ENCODE peak calls at places on chromosomes 4 and X, in seven cellular contexts. One of them, this sample, is unnamed.

GRCh38 chr4:36785965-36786364 is 458.6 kb upstream of the NWD2 start:
- DNase-seq in breast epithelium: no peak
- DNase-seq in ovary: no peak
- DNase-seq in H9: no peak
- DNase-seq in dorsolateral prefrontal cortex: no peak
- DNase-seq in kidney: no peak
- DNase-seq in aorta: no peak
- DNase-seq in this sample: no peak

GRCh38 chr4:147942729-147943128 is 210.8 kb downstream of the ARHGAP10 start:
- DNase-seq in breast epithelium: no peak
- DNase-seq in ovary: no peak
- DNase-seq in H9: no peak
- DNase-seq in dorsolateral prefrontal cortex: no peak
- DNase-seq in kidney: no peak
- DNase-seq in aorta: no peak
- DNase-seq in this sample: no peak

GRCh38 chr4:69749771-69750170 is 10.6 kb downstream of the SULT1B1 start:
- DNase-seq in breast epithelium: no peak
- DNase-seq in ovary: no peak
- DNase-seq in H9: no peak
- DNase-seq in dorsolateral prefrontal cortex: no peak
- DNase-seq in kidney: no peak
- DNase-seq in aorta: no peak
- DNase-seq in this sample: no peak

GRCh38 chr4:162497564-162498167 is 333.9 kb upstream of the FSTL5 start:
- DNase-seq in breast epithelium: no peak
- DNase-seq in ovary: no peak
- DNase-seq in H9: no peak
- DNase-seq in dorsolateral prefrontal cortex: no peak
- DNase-seq in kidney: no peak
- DNase-seq in aorta: no peak
- DNase-seq in this sample: no peak

GRCh38 chr4:158319880-158320279 is 109.6 kb downstream of the TMEM144 start:
- DNase-seq in breast epithelium: no peak
- DNase-seq in ovary: no peak
- DNase-seq in H9: no peak
- DNase-seq in dorsolateral prefrontal cortex: no peak
- DNase-seq in kidney: no peak
- DNase-seq in aorta: no peak
- DNase-seq in this sample: no peak

GRCh38 chr4:21517460-21517859 is 431.1 kb downstream of the KCNIP4 start:
- DNase-seq in breast epithelium: no peak
- DNase-seq in ovary: no peak
- DNase-seq in H9: no peak
- DNase-seq in dorsolateral prefrontal cortex: no peak
- DNase-seq in kidney: no peak
- DNase-seq in aorta: no peak
- DNase-seq in this sample: no peak

GRCh38 chr4:749771-750666 is 44.4 kb downstream of the PCGF3 start:
- DNase-seq in breast epithelium: no peak
- DNase-seq in ovary: no peak
- DNase-seq in H9: no peak
- DNase-seq in dorsolateral prefrontal cortex: peak
- DNase-seq in kidney: peak
- DNase-seq in aorta: no peak
- DNase-seq in this sample: no peak

GRCh38 chr4:75248770-75249467 is 265.3 kb downstream of the RCHY1 start:
- DNase-seq in breast epithelium: no peak
- DNase-seq in ovary: no peak
- DNase-seq in H9: no peak
- DNase-seq in dorsolateral prefrontal cortex: no peak
- DNase-seq in kidney: no peak
- DNase-seq in aorta: no peak
- DNase-seq in this sample: no peak

GRCh38 chr4:124953059-124953850 is 240.7 kb upstream of the ANKRD50 start:
- DNase-seq in breast epithelium: no peak
- DNase-seq in ovary: no peak
- DNase-seq in H9: no peak
- DNase-seq in dorsolateral prefrontal cortex: no peak
- DNase-seq in kidney: no peak
- DNase-seq in aorta: no peak
- DNase-seq in this sample: no peak

GRCh38 chr4:186848437-186848836 is 124.8 kb upstream of the FAT1 start:
- DNase-seq in breast epithelium: no peak
- DNase-seq in ovary: no peak
- DNase-seq in H9: no peak
- DNase-seq in dorsolateral prefrontal cortex: no peak
- DNase-seq in kidney: no peak
- DNase-seq in aorta: no peak
- DNase-seq in this sample: no peak

GRCh38 chr4:140901736-140902336 is 145.7 kb upstream of the TBC1D9 start:
- DNase-seq in breast epithelium: no peak
- DNase-seq in ovary: no peak
- DNase-seq in H9: no peak
- DNase-seq in dorsolateral prefrontal cortex: no peak
- DNase-seq in kidney: no peak
- DNase-seq in aorta: no peak
- DNase-seq in this sample: no peak

GRCh38 chrX:46610070-46610658 is 36.6 kb downstream of the CHST7 start:
- DNase-seq in breast epithelium: no peak
- DNase-seq in ovary: no peak
- DNase-seq in H9: no peak
- DNase-seq in dorsolateral prefrontal cortex: no peak
- DNase-seq in kidney: no peak
- DNase-seq in aorta: no peak
- DNase-seq in this sample: no peak

GRCh38 chrX:115487608-115488007 is 73.4 kb upstream of the PLS3 start:
- DNase-seq in breast epithelium: no peak
- DNase-seq in ovary: no peak
- DNase-seq in H9: no peak
- DNase-seq in dorsolateral prefrontal cortex: no peak
- DNase-seq in kidney: no peak
- DNase-seq in aorta: no peak
- DNase-seq in this sample: no peak

GRCh38 chr4:59608466-59608865 is 1591.7 kb upstream of the ADGRL3 start:
- DNase-seq in breast epithelium: no peak
- DNase-seq in ovary: no peak
- DNase-seq in H9: no peak
- DNase-seq in dorsolateral prefrontal cortex: no peak
- DNase-seq in kidney: no peak
- DNase-seq in aorta: no peak
- DNase-seq in this sample: no peak

GRCh38 chrX:153907456-153907855 is 3.0 kb downstream of the AVPR2 start:
- DNase-seq in breast epithelium: no peak
- DNase-seq in ovary: no peak
- DNase-seq in H9: no peak
- DNase-seq in dorsolateral prefrontal cortex: no peak
- DNase-seq in kidney: peak
- DNase-seq in aorta: no peak
- DNase-seq in this sample: no peak

GRCh38 chr4:17273047-17273446 is 238.8 kb downstream of the QDPR start:
- DNase-seq in breast epithelium: no peak
- DNase-seq in ovary: no peak
- DNase-seq in H9: no peak
- DNase-seq in dorsolateral prefrontal cortex: no peak
- DNase-seq in kidney: no peak
- DNase-seq in aorta: no peak
- DNase-seq in this sample: no peak

GRCh38 chrX:103063191-103063845 is 653 bp downstream of the BEX1 start:
- DNase-seq in breast epithelium: no peak
- DNase-seq in ovary: peak
- DNase-seq in H9: peak
- DNase-seq in dorsolateral prefrontal cortex: peak
- DNase-seq in kidney: peak
- DNase-seq in aorta: no peak
- DNase-seq in this sample: no peak

GRCh38 chr4:77576351-77576750 is 29.3 kb upstream of the CXCL13 start:
- DNase-seq in breast epithelium: no peak
- DNase-seq in ovary: no peak
- DNase-seq in H9: no peak
- DNase-seq in dorsolateral prefrontal cortex: no peak
- DNase-seq in kidney: no peak
- DNase-seq in aorta: no peak
- DNase-seq in this sample: no peak

GRCh38 chr4:8176547-8177399 is 18.2 kb upstream of the ABLIM2 start:
- DNase-seq in breast epithelium: no peak
- DNase-seq in ovary: peak
- DNase-seq in H9: peak
- DNase-seq in dorsolateral prefrontal cortex: no peak
- DNase-seq in kidney: no peak
- DNase-seq in aorta: no peak
- DNase-seq in this sample: no peak

GRCh38 chr4:176729489-176729888 is 63.2 kb downstream of the VEGFC start:
- DNase-seq in breast epithelium: no peak
- DNase-seq in ovary: no peak
- DNase-seq in H9: no peak
- DNase-seq in dorsolateral prefrontal cortex: no peak
- DNase-seq in kidney: no peak
- DNase-seq in aorta: no peak
- DNase-seq in this sample: no peak

GRCh38 chrX:23764183-23764582 is 18.8 kb upstream of the SAT1 start:
- DNase-seq in breast epithelium: no peak
- DNase-seq in ovary: no peak
- DNase-seq in H9: no peak
- DNase-seq in dorsolateral prefrontal cortex: no peak
- DNase-seq in kidney: no peak
- DNase-seq in aorta: no peak
- DNase-seq in this sample: no peak

GRCh38 chrX:9183481-9183880 is 149.6 kb upstream of the FAM9B start:
- DNase-seq in breast epithelium: no peak
- DNase-seq in ovary: no peak
- DNase-seq in H9: no peak
- DNase-seq in dorsolateral prefrontal cortex: no peak
- DNase-seq in kidney: no peak
- DNase-seq in aorta: no peak
- DNase-seq in this sample: no peak

GRCh38 chrX:14899607-14900006 is 26.4 kb downstream of the MOSPD2 start:
- DNase-seq in breast epithelium: no peak
- DNase-seq in ovary: no peak
- DNase-seq in H9: no peak
- DNase-seq in dorsolateral prefrontal cortex: no peak
- DNase-seq in kidney: no peak
- DNase-seq in aorta: no peak
- DNase-seq in this sample: no peak

GRCh38 chr4:185040523-185040922 is 22.2 kb downstream of the HELT start:
- DNase-seq in breast epithelium: no peak
- DNase-seq in ovary: no peak
- DNase-seq in H9: no peak
- DNase-seq in dorsolateral prefrontal cortex: no peak
- DNase-seq in kidney: no peak
- DNase-seq in aorta: no peak
- DNase-seq in this sample: no peak

GRCh38 chrX:86148024-86148511 is at the start of gene DACH2:
- DNase-seq in breast epithelium: peak
- DNase-seq in ovary: peak
- DNase-seq in H9: peak
- DNase-seq in dorsolateral prefrontal cortex: peak
- DNase-seq in kidney: peak
- DNase-seq in aorta: peak
- DNase-seq in this sample: peak

GRCh38 chrX:20244936-20245335 is 21.8 kb downstream of the RPS6KA3 start:
- DNase-seq in breast epithelium: no peak
- DNase-seq in ovary: peak
- DNase-seq in H9: no peak
- DNase-seq in dorsolateral prefrontal cortex: no peak
- DNase-seq in kidney: no peak
- DNase-seq in aorta: no peak
- DNase-seq in this sample: no peak

GRCh38 chrX:151896734-151897474 is 15.8 kb upstream of the MAGEA4 start:
- DNase-seq in breast epithelium: no peak
- DNase-seq in ovary: no peak
- DNase-seq in H9: no peak
- DNase-seq in dorsolateral prefrontal cortex: no peak
- DNase-seq in kidney: no peak
- DNase-seq in aorta: no peak
- DNase-seq in this sample: no peak
- H3K27ac ChIP-seq in breast epithelium: no peak
- H3K27ac ChIP-seq in ovary: no peak
- H3K27ac ChIP-seq in H9: no peak
- H3K27ac ChIP-seq in dorsolateral prefrontal cortex: no peak
- H3K27ac ChIP-seq in kidney: no peak
- H3K27ac ChIP-seq in aorta: no peak
- H3K27ac ChIP-seq in this sample: no peak

GRCh38 chr4:96004341-96004740 is 164.4 kb downstream of the PDHA2 start:
- DNase-seq in breast epithelium: no peak
- DNase-seq in ovary: no peak
- DNase-seq in H9: no peak
- DNase-seq in dorsolateral prefrontal cortex: no peak
- DNase-seq in kidney: no peak
- DNase-seq in aorta: no peak
- DNase-seq in this sample: no peak

GRCh38 chr4:96009720-96010119 is 169.8 kb downstream of the PDHA2 start:
- DNase-seq in breast epithelium: no peak
- DNase-seq in ovary: no peak
- DNase-seq in H9: no peak
- DNase-seq in dorsolateral prefrontal cortex: no peak
- DNase-seq in kidney: no peak
- DNase-seq in aorta: no peak
- DNase-seq in this sample: no peak

GRCh38 chr4:95998311-95998710 is 158.4 kb downstream of the PDHA2 start:
- DNase-seq in breast epithelium: no peak
- DNase-seq in ovary: no peak
- DNase-seq in H9: no peak
- DNase-seq in dorsolateral prefrontal cortex: no peak
- DNase-seq in kidney: no peak
- DNase-seq in aorta: no peak
- DNase-seq in this sample: no peak

DNA sequence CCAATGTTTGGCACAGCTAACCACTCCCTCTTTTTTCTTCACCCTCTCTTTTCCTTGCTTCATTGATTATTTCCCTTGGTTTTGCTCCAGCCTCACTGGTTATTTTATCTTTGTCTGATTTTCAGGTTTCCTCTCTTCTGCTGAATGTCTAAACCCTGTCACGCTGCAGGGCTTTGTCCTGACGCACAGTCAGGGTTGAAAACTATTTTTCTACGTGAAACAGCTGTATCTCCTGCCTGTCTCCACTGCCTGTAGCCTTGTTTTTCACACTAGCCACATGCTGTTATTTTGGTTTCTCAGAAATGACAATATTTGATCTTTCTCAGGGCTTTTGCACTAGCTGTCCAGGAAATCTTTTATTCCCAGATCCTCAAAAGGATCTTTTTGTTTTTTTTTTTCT is 164.0 kb downstream of the PDHA2 start:
- DNase-seq in breast epithelium: no peak
- DNase-seq in ovary: no peak
- DNase-seq in H9: no peak
- DNase-seq in dorsolateral prefrontal cortex: no peak
- DNase-seq in kidney: no peak
- DNase-seq in aorta: no peak
- DNase-seq in this sample: no peak
- H3K27ac ChIP-seq in breast epithelium: no peak
- H3K27ac ChIP-seq in ovary: no peak
- H3K27ac ChIP-seq in H9: no peak
- H3K27ac ChIP-seq in dorsolateral prefrontal cortex: peak
- H3K27ac ChIP-seq in kidney: no peak
- H3K27ac ChIP-seq in aorta: no peak
- H3K27ac ChIP-seq in this sample: no peak

GRCh38 chrX:73577368-73577767 is 14.4 kb downstream of the CHIC1 start:
- DNase-seq in breast epithelium: no peak
- DNase-seq in ovary: no peak
- DNase-seq in H9: no peak
- DNase-seq in dorsolateral prefrontal cortex: no peak
- DNase-seq in kidney: no peak
- DNase-seq in aorta: no peak
- DNase-seq in this sample: no peak
- H3K27ac ChIP-seq in breast epithelium: no peak
- H3K27ac ChIP-seq in ovary: no peak
- H3K27ac ChIP-seq in H9: no peak
- H3K27ac ChIP-seq in dorsolateral prefrontal cortex: no peak
- H3K27ac ChIP-seq in kidney: no peak
- H3K27ac ChIP-seq in aorta: no peak
- H3K27ac ChIP-seq in this sample: no peak

GRCh38 chr4:81600511-81601269 is 129.0 kb upstream of the RASGEF1B start:
- DNase-seq in breast epithelium: no peak
- DNase-seq in ovary: peak
- DNase-seq in H9: no peak
- DNase-seq in dorsolateral prefrontal cortex: no peak
- DNase-seq in kidney: peak
- DNase-seq in aorta: no peak
- DNase-seq in this sample: no peak
- H3K27ac ChIP-seq in breast epithelium: no peak
- H3K27ac ChIP-seq in ovary: no peak
- H3K27ac ChIP-seq in H9: no peak
- H3K27ac ChIP-seq in dorsolateral prefrontal cortex: no peak
- H3K27ac ChIP-seq in kidney: no peak
- H3K27ac ChIP-seq in aorta: no peak
- H3K27ac ChIP-seq in this sample: no peak

This sample was measured in effector memory CD4-positive, alpha-beta T cell.